ENCODE peak calls at places on chromosomes 12 and 14, in ten cellular contexts. One of them, this sample, is unnamed.

GRCh38 chr14:99779751-99780150 is 13.5 kb upstream of the EML1 start:
- DNase-seq in HEK293T: no peak
- DNase-seq in HTR-8/SVneo: no peak
- DNase-seq in KBM-7: no peak
- DNase-seq in Daoy: peak; percentile 71
- DNase-seq in small intestine: no peak
- DNase-seq in ELR: peak; percentile 97
- DNase-seq in C1 segment of cervical spinal cord: no peak
- DNase-seq in GM04504: no peak
- DNase-seq in upper lobe of right lung: no peak
- DNase-seq in this sample: peak; percentile 37

GRCh38 chr12:109873653-109874052 is 6.7 kb downstream of the GLTP start:
- DNase-seq in HEK293T: no peak
- DNase-seq in HTR-8/SVneo: no peak
- DNase-seq in KBM-7: no peak
- DNase-seq in Daoy: no peak
- DNase-seq in small intestine: no peak
- DNase-seq in ELR: no peak
- DNase-seq in C1 segment of cervical spinal cord: no peak
- DNase-seq in GM04504: no peak
- DNase-seq in upper lobe of right lung: no peak
- DNase-seq in this sample: peak; percentile 77

GRCh38 chr12:52777566-52777965 is 421 bp upstream of the KRT76 start:
- DNase-seq in HEK293T: no peak
- DNase-seq in HTR-8/SVneo: no peak
- DNase-seq in KBM-7: no peak
- DNase-seq in Daoy: no peak
- DNase-seq in small intestine: no peak
- DNase-seq in ELR: no peak
- DNase-seq in C1 segment of cervical spinal cord: no peak
- DNase-seq in GM04504: no peak
- DNase-seq in upper lobe of right lung: peak; percentile 42
- DNase-seq in this sample: no peak

GRCh38 chr14:20631023-20631820 is 10.3 kb downstream of the OR6S1 start:
- DNase-seq in HEK293T: peak; percentile 18
- DNase-seq in HTR-8/SVneo: no peak
- DNase-seq in KBM-7: peak; percentile 68
- DNase-seq in Daoy: peak; percentile 75
- DNase-seq in small intestine: peak; percentile 61
- DNase-seq in ELR: peak; percentile 66
- DNase-seq in C1 segment of cervical spinal cord: peak; percentile 28
- DNase-seq in GM04504: no peak
- DNase-seq in upper lobe of right lung: no peak
- DNase-seq in this sample: peak; percentile 47

GRCh38 chr12:91746976-91747375 is 398.7 kb downstream of the BTG1 start:
- DNase-seq in HEK293T: no peak
- DNase-seq in HTR-8/SVneo: no peak
- DNase-seq in KBM-7: no peak
- DNase-seq in Daoy: no peak
- DNase-seq in small intestine: no peak
- DNase-seq in ELR: no peak
- DNase-seq in C1 segment of cervical spinal cord: no peak
- DNase-seq in GM04504: no peak
- DNase-seq in upper lobe of right lung: no peak
- DNase-seq in this sample: no peak

GRCh38 chr14:105536051-105536450 is 9.7 kb downstream of the TMEM121 start:
- DNase-seq in HEK293T: no peak
- DNase-seq in HTR-8/SVneo: no peak
- DNase-seq in KBM-7: no peak
- DNase-seq in Daoy: no peak
- DNase-seq in small intestine: no peak
- DNase-seq in ELR: no peak
- DNase-seq in C1 segment of cervical spinal cord: no peak
- DNase-seq in GM04504: no peak
- DNase-seq in upper lobe of right lung: peak; percentile 40
- DNase-seq in this sample: no peak

GRCh38 chr14:99118046-99118721 is 153.8 kb downstream of the BCL11B start:
- DNase-seq in HEK293T: no peak
- DNase-seq in HTR-8/SVneo: no peak
- DNase-seq in KBM-7: no peak
- DNase-seq in Daoy: no peak
- DNase-seq in small intestine: no peak
- DNase-seq in ELR: no peak
- DNase-seq in C1 segment of cervical spinal cord: no peak
- DNase-seq in GM04504: no peak
- DNase-seq in upper lobe of right lung: no peak
- DNase-seq in this sample: no peak

GRCh38 chr14:30779210-30779609 is 95.1 kb upstream of the COCH start:
- DNase-seq in HEK293T: no peak
- DNase-seq in HTR-8/SVneo: no peak
- DNase-seq in KBM-7: no peak
- DNase-seq in Daoy: no peak
- DNase-seq in small intestine: no peak
- DNase-seq in ELR: peak; percentile 71
- DNase-seq in C1 segment of cervical spinal cord: no peak
- DNase-seq in GM04504: no peak
- DNase-seq in upper lobe of right lung: no peak
- DNase-seq in this sample: peak; percentile 18

GRCh38 chr14:99938896-99939295 is 126.3 kb upstream of the EVL start:
- DNase-seq in HEK293T: no peak
- DNase-seq in HTR-8/SVneo: no peak
- DNase-seq in KBM-7: no peak
- DNase-seq in Daoy: no peak
- DNase-seq in small intestine: no peak
- DNase-seq in ELR: no peak
- DNase-seq in C1 segment of cervical spinal cord: no peak
- DNase-seq in GM04504: no peak
- DNase-seq in upper lobe of right lung: no peak
- DNase-seq in this sample: no peak

GRCh38 chr14:100755649-100756048 is 29.0 kb downstream of the DLK1 start:
- DNase-seq in HEK293T: no peak
- DNase-seq in HTR-8/SVneo: peak; percentile 32
- DNase-seq in KBM-7: no peak
- DNase-seq in Daoy: no peak
- DNase-seq in small intestine: peak; percentile 4
- DNase-seq in ELR: peak; percentile 77
- DNase-seq in C1 segment of cervical spinal cord: no peak
- DNase-seq in GM04504: no peak
- DNase-seq in upper lobe of right lung: no peak
- DNase-seq in this sample: peak; percentile 40

GRCh38 chr14:32075636-32076277 is 1.3 kb upstream of the ARHGAP5 start:
- DNase-seq in HEK293T: peak; percentile 34
- DNase-seq in HTR-8/SVneo: peak; percentile 58
- DNase-seq in KBM-7: no peak
- DNase-seq in Daoy: peak; percentile 22
- DNase-seq in small intestine: no peak
- DNase-seq in ELR: peak; percentile 34
- DNase-seq in C1 segment of cervical spinal cord: peak; percentile 84
- DNase-seq in GM04504: peak; percentile 5
- DNase-seq in upper lobe of right lung: no peak
- DNase-seq in this sample: peak; percentile 41

GRCh38 chr12:79250186-79250585 is 385.6 kb downstream of the SYT1 start:
- DNase-seq in HEK293T: no peak
- DNase-seq in HTR-8/SVneo: no peak
- DNase-seq in KBM-7: no peak
- DNase-seq in Daoy: no peak
- DNase-seq in small intestine: no peak
- DNase-seq in ELR: peak; percentile 83
- DNase-seq in C1 segment of cervical spinal cord: no peak
- DNase-seq in GM04504: no peak
- DNase-seq in upper lobe of right lung: no peak
- DNase-seq in this sample: peak; percentile 59

This sample was measured in amniotic epithelial cell.